ENCODE peak calls at places on chromosomes 7 and 10, in six cellular contexts. F, Y, C, S, W and R are unnamed samples.

GRCh38 chr7:106895246-106895864 is 30.3 kb downstream of the PIK3CG start:
- DNase-seq in F (no peak), Y (no peak), C (no peak), S (no peak), W (no peak), R (no peak)

GRCh38 chr10:10891437-10891836 is 126.2 kb upstream of the CELF2 start:
- DNase-seq in F (no peak), Y (no peak), C (no peak), S (peak), W (no peak), R (no peak)

GRCh38 chr7:36881206-36881605 is 156.9 kb upstream of the AOAH start:
- DNase-seq in F (no peak), Y (no peak), C (no peak), S (no peak), W (no peak), R (no peak)

GRCh38 chr10:33735463-33735862 is 401.0 kb upstream of the NRP1 start:
- DNase-seq in F (no peak), Y (no peak), C (no peak), S (no peak), W (no peak), R (no peak)

GRCh38 chr7:86745019-86745745 is 101.5 kb downstream of the GRM3 start:
- DNase-seq in F (no peak), Y (no peak), C (no peak), S (no peak), W (peak), R (no peak)

GRCh38 chr7:138089080-138089901 is 13.0 kb downstream of the AKR1D1 start:
- DNase-seq in F (no peak), Y (no peak), C (no peak), S (no peak), W (no peak), R (no peak)

GRCh38 chr10:128268015-128268722 is 141.9 kb upstream of the MKI67 start:
- DNase-seq in F (no peak), Y (no peak), C (no peak), S (no peak), W (no peak), R (no peak)

GRCh38 chr7:16071246-16071857 is 350.0 kb downstream of the CRPPA start:
- DNase-seq in F (no peak), Y (no peak), C (no peak), S (no peak), W (no peak), R (no peak)

GRCh38 chr10:71267508-71268240 is 51.4 kb upstream of the SLC29A3 start:
- DNase-seq in F (no peak), Y (no peak), C (no peak), S (no peak), W (peak), R (no peak)

GRCh38 chr10:111109506-111110242 is 32.8 kb downstream of the ADRA2A start:
- DNase-seq in F (no peak), Y (no peak), C (no peak), S (no peak), W (no peak), R (no peak)

GRCh38 chr7:45120-46090 is 147.0 kb upstream of the FAM20C start:
- DNase-seq in F (peak), Y (no peak), C (no peak), S (no peak), W (no peak), R (no peak)

GRCh38 chr10:109480836-109481235 is 442.5 kb downstream of the XPNPEP1 start:
- DNase-seq in F (no peak), Y (no peak), C (no peak), S (no peak), W (no peak), R (no peak)

GRCh38 chr7:156158693-156159092 is 346.4 kb upstream of the SHH start:
- DNase-seq in F (no peak), Y (no peak), C (peak), S (no peak), W (no peak), R (no peak)

GRCh38 chr10:133260895-133261725 is 15.6 kb downstream of the ADAM8 start:
- DNase-seq in F (peak), Y (peak), C (peak), S (peak), W (peak), R (peak)

GRCh38 chr10:1650542-1651279 is 86.6 kb downstream of the ADARB2 start:
- DNase-seq in F (no peak), Y (no peak), C (peak), S (no peak), W (no peak), R (no peak)

GRCh38 chr7:27066148-27066547 is 29.7 kb downstream of the HOXA1 start:
- DNase-seq in F (no peak), Y (no peak), C (no peak), S (no peak), W (no peak), R (no peak)

GRCh38 chr10:46239999-46240683 is 46.7 kb upstream of the ANTXRL start:
- DNase-seq in F (no peak), Y (no peak), C (peak), S (no peak), W (no peak), R (no peak)

GRCh38 chr10:98414932-98415709 is at the start of gene PYROXD2:
- DNase-seq in F (peak), Y (peak), C (peak), S (peak), W (peak), R (peak)

GRCh38 chr7:42262907-42263466 is 26.0 kb upstream of the GLI3 start:
- DNase-seq in F (no peak), Y (no peak), C (no peak), S (peak), W (peak), R (peak)

GRCh38 chr7:94907420-94908203 is at the start of gene PPP1R9A:
- DNase-seq in F (peak), Y (peak), C (no peak), S (peak), W (peak), R (peak)

GRCh38 chr7:144037414-144038096 is 11.2 kb upstream of the OR2A5 start:
- DNase-seq in F (no peak), Y (no peak), C (no peak), S (no peak), W (no peak), R (no peak)

GRCh38 chr10:68175954-68176353 is 56.0 kb downstream of the ATOH7 start:
- DNase-seq in F (no peak), Y (no peak), C (no peak), S (no peak), W (no peak), R (no peak)

GRCh38 chr7:69367785-69368184 is 230.5 kb upstream of the AUTS2 start:
- DNase-seq in F (no peak), Y (no peak), C (no peak), S (no peak), W (no peak), R (no peak)

GRCh38 chr7:132503415-132503814 is 72.9 kb downstream of the PLXNA4 start:
- DNase-seq in F (no peak), Y (no peak), C (no peak), S (no peak), W (no peak), R (no peak)

GRCh38 chr10:132850246-132850645 is 64.3 kb upstream of the NKX6-2 start:
- DNase-seq in F (no peak), Y (no peak), C (peak), S (no peak), W (no peak), R (no peak)

GRCh38 chr10:96431211-96431970 is 72.6 kb upstream of the OPALIN start:
- DNase-seq in F (no peak), Y (no peak), C (no peak), S (no peak), W (no peak), R (no peak)

GRCh38 chr7:94741179-94741578 is 85.2 kb upstream of the SGCE start:
- DNase-seq in F (no peak), Y (no peak), C (no peak), S (no peak), W (no peak), R (no peak)

GRCh38 chr7:130092598-130092997 is 22.3 kb downstream of the KLHDC10 start:
- DNase-seq in F (no peak), Y (no peak), C (no peak), S (no peak), W (no peak), R (no peak)

GRCh38 chr7:77537136-77537594 is at the start of gene PTPN12:
- DNase-seq in F (no peak), Y (peak), C (no peak), S (no peak), W (no peak), R (no peak)

GRCh38 chr10:56606202-56606601 is 245.1 kb upstream of the ZWINT start:
- DNase-seq in F (no peak), Y (no peak), C (no peak), S (no peak), W (no peak), R (no peak)

GRCh38 chr10:114346176-114347031 is 57.9 kb downstream of the AFAP1L2 start:
- DNase-seq in F (no peak), Y (no peak), C (no peak), S (no peak), W (no peak), R (no peak)
- H3K27ac ChIP-seq in F (no peak), Y (no peak), C (peak), S (no peak), W (no peak), R (peak)

DNA sequence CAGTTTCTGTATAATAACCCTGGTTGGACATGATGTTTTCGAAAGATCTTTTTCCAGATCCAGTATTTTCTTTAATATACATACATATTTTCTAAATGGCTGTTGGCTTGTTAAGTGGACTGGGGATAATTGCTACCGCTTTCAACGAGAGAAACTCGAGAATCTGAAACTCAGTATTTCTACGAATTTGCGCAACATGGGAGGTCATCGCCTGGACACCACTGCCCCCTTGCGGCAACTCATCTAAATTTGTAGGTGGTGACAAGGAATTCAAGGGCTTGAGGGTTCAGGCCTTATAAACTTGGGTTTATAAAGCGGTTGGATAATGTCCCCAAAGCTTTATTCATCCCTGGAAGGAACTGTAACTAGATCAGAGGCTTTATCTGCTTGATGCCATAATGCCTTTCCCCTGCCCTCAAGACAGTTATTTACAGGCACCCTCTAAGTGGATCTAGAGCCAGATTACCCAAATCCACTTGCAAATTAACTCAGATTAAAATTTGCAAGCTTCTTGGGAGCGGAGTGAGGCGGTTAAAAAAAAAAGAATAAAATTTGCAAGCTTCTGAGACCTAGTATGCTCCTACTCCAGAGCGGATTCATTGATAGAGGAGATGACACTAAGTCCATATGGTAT is 21.3 kb upstream of the KCNK18 start:
- DNase-seq in F (peak), Y (peak), C (no peak), S (peak), W (peak), R (peak)
- H3K4me3 ChIP-seq in F (peak), Y (no peak), C (peak), S (peak), W (peak), R (peak)

GRCh38 chr7:43756368-43757072 is 2.0 kb upstream of the BLVRA start:
- DNase-seq in F (no peak), Y (no peak), C (no peak), S (no peak), W (no peak), R (no peak)

GRCh38 chr7:43758861-43759683 is 592 bp downstream of the BLVRA start:
- DNase-seq in F (peak), Y (peak), C (no peak), S (peak), W (peak), R (no peak)

GRCh38 chr7:43761382-43761781 is 2.9 kb downstream of the BLVRA start:
- DNase-seq in F (no peak), Y (no peak), C (no peak), S (no peak), W (no peak), R (no peak)

GRCh38 chr7:43757073-43757720 is 1.3 kb upstream of the BLVRA start:
- DNase-seq in F (no peak), Y (no peak), C (no peak), S (no peak), W (no peak), R (no peak)

GRCh38 chr7:43758029-43758860 is at the start of gene BLVRA:
- DNase-seq in F (peak), Y (peak), C (peak), S (peak), W (peak), R (peak)
- H3K27ac ChIP-seq in F (peak), Y (peak), C (peak), S (peak), W (no peak), R (peak)

DNA sequence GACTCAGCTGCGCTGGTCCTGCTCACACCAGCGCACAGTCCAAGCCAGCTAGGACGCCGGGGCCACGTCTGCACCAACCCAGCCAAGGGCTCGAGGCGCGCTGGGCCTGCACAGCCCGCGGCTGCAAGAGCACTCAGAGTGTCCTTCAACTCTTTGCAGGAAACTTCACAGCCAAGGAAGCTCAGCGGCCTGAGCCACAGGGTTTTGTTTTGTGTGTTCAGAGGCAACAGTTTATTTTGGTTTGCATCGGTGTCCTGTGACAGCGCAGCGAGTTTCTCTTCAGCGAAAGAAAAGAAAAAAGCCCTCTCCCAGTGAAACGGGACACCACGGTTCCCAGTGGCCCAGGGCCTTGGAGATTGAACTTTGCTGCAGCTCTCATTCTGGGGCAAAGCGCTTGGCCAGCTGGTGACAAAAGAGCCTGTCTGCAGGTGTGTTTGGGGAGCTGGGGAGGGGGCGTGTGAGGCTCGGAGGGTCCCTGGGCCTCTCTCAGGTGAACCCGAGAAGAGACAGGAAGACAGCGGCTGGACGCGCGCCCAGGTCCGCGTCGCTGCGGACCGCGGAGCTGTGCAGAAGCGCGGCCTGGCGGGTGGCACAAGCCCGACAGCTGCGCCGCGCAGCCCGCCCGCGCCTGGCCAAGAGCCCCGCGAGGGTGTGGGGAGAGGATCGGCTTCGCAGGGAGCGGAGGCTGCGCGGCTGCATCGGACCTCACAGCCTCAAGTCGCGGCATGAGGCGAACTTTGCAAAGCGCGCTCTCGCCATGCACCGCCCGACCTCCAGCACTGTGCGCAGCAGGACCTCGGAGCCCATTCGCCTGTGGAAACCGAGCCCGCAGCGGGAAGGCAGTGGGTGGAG is 922 bp downstream of the CXCL12 start:
- DNase-seq in F (no peak), Y (peak), C (peak), S (peak), W (peak), R (peak)
- H3K4me3 ChIP-seq in F (peak), Y (no peak), C (peak), S (peak), W (peak), R (peak)

GRCh38 chr7:151744051-151744580 is 132.8 kb downstream of the PRKAG2 start:
- DNase-seq in F (no peak), Y (no peak), C (no peak), S (no peak), W (no peak), R (no peak)
- H3K27ac ChIP-seq in F (no peak), Y (no peak), C (peak), S (no peak), W (peak), R (peak)

GRCh38 chr10:6146921-6147320 is 55.8 kb upstream of the PFKFB3 start:
- DNase-seq in F (peak), Y (no peak), C (no peak), S (no peak), W (peak), R (no peak)

GRCh38 chr10:6144609-6145413 is 56.0 kb downstream of the RBM17 start:
- DNase-seq in F (peak), Y (peak), C (peak), S (peak), W (peak), R (peak)

GRCh38 chr10:6148251-6148691 is 54.5 kb upstream of the PFKFB3 start:
- DNase-seq in F (peak), Y (no peak), C (no peak), S (no peak), W (peak), R (no peak)

GRCh38 chr10:6145414-6145978 is 56.7 kb downstream of the RBM17 start:
- DNase-seq in F (no peak), Y (no peak), C (no peak), S (no peak), W (no peak), R (no peak)

DNA sequence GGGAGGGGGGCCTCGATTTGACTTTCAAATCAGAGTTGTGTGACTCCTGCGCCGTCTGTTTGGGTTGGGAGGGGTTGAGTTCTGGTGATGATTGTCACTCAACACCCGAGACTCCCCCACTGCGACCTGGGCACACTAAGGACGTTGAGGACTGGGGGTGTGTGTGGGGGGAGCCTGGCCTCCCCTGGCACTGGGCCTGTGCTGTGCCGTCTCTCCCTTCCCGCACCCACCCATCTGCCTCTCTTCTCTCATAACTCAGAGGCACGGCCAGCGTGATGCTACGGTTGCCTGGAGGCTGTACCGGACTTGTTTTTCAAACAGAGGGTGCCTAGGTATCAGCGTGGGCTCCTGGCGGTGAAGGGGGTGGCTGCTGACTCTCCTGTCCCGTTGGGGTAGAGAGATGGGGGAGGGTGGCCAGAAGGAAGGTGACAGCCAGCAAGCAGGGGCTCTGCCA is 56.7 kb upstream of the PFKFB3 start:
- DNase-seq in F (no peak), Y (no peak), C (no peak), S (no peak), W (no peak), R (no peak)
- H3K4me3 ChIP-seq in F (peak), Y (no peak), C (peak), S (peak), W (peak), R (peak)

GRCh38 chr10:52858722-52859121 is 86.1 kb upstream of the MBL2 start:
- DNase-seq in F (no peak), Y (no peak), C (no peak), S (no peak), W (no peak), R (no peak)

GRCh38 chr10:52870562-52870961 is 98.0 kb upstream of the MBL2 start:
- DNase-seq in F (no peak), Y (no peak), C (no peak), S (no peak), W (no peak), R (no peak)

GRCh38 chr10:52865213-52865612 is 92.6 kb upstream of the MBL2 start:
- DNase-seq in F (no peak), Y (no peak), C (no peak), S (no peak), W (no peak), R (no peak)

DNA sequence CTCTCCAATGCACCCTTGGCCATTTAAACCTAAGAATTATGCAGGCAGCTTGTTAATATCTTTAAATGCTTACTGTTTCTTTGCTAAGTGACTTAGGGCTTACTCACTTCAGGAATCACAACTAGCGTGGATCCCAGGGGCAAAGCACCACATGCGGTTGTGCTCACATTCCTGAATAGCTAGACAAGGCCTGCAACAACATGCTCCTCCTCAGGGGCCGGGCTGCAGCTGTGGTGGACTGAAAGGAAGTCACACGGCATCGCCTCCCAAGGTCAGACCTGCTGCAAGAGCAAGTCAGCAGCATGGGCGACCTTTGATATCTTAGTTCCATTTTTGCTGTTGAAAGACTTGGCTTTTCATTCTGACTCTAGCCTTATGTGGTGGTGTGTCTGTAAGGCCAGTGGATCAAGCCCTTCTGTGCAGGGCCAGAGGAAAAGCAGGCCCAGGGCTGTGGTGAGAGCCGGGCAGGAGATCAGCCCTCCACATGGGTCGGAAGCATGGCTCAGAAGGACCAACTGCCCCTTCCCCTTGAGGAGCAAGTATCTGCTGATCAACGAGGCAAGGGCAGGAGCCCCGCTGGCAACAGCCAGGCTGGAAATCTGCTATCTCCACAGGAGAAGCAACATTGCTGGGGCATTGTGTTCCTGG is 92.0 kb upstream of the MBL2 start:
- DNase-seq in F (no peak), Y (no peak), C (no peak), S (no peak), W (peak), R (peak)
- H3K27ac ChIP-seq in F (no peak), Y (no peak), C (no peak), S (no peak), W (no peak), R (no peak)

GRCh38 chr10:120145107-120145506 is 252.6 kb downstream of the SEC23IP start:
- DNase-seq in F (no peak), Y (no peak), C (no peak), S (no peak), W (no peak), R (no peak)
- H3K4me3 ChIP-seq in F (no peak), Y (no peak), C (no peak), S (no peak), W (no peak), R (no peak)

GRCh38 chr7:50655020-50655419 is 89.8 kb upstream of the DDC start:
- DNase-seq in F (no peak), Y (no peak), C (peak), S (no peak), W (no peak), R (no peak)
- H3K27ac ChIP-seq in F (peak), Y (no peak), C (peak), S (peak), W (peak), R (peak)